ENCODE peak calls at places on chromosomes 13 and 19, in nine cellular contexts. One of them, this sample, is unnamed.

GRCh38 chr13:23632741-23633140 is 62.5 kb downstream of the TNFRSF19 start:
- DNase-seq in AG04450: no peak
- DNase-seq in GM04504: no peak
- DNase-seq in T-helper 17 cell: no peak
- DNase-seq in heart right ventricle: no peak
- DNase-seq in activated CD8-positive, alpha-beta memory T cell treated with anti-CD3 and anti-CD28 coated beads for 48 hours: no peak
- DNase-seq in Calu3: no peak
- DNase-seq in lower lobe of right lung: no peak
- DNase-seq in Kasumi-1: no peak
- DNase-seq in this sample: no peak

GRCh38 chr13:43924549-43925245 is 45.0 kb downstream of the LACC1 start:
- DNase-seq in activated CD8-positive, alpha-beta memory T cell treated with anti-CD3 and anti-CD28 coated beads for 48 hours: no peak
- DNase-seq in AG04450: no peak
- DNase-seq in lower lobe of right lung: no peak
- DNase-seq in Kasumi-1: no peak
- DNase-seq in Calu3: no peak
- DNase-seq in T-helper 17 cell: no peak
- DNase-seq in heart right ventricle: no peak
- DNase-seq in GM04504: no peak
- DNase-seq in this sample: no peak

GRCh38 chr19:4065430-4066175 is 1.1 kb downstream of the ZBTB7A start:
- DNase-seq in lower lobe of right lung: peak
- DNase-seq in Kasumi-1: peak
- DNase-seq in Calu3: peak
- DNase-seq in heart right ventricle: peak
- DNase-seq in GM04504: peak
- DNase-seq in AG04450: peak
- DNase-seq in T-helper 17 cell: peak
- DNase-seq in activated CD8-positive, alpha-beta memory T cell treated with anti-CD3 and anti-CD28 coated beads for 48 hours: peak
- DNase-seq in this sample: peak

GRCh38 chr13:97121894-97122293 is 100.2 kb upstream of the MBNL2 start:
- DNase-seq in Kasumi-1: no peak
- DNase-seq in Calu3: no peak
- DNase-seq in heart right ventricle: no peak
- DNase-seq in lower lobe of right lung: no peak
- DNase-seq in T-helper 17 cell: no peak
- DNase-seq in activated CD8-positive, alpha-beta memory T cell treated with anti-CD3 and anti-CD28 coated beads for 48 hours: no peak
- DNase-seq in GM04504: no peak
- DNase-seq in AG04450: no peak
- DNase-seq in this sample: no peak

GRCh38 chr13:86892330-86892729 is 778.8 kb upstream of the SLITRK5 start:
- DNase-seq in AG04450: no peak
- DNase-seq in Calu3: no peak
- DNase-seq in heart right ventricle: no peak
- DNase-seq in activated CD8-positive, alpha-beta memory T cell treated with anti-CD3 and anti-CD28 coated beads for 48 hours: no peak
- DNase-seq in GM04504: no peak
- DNase-seq in lower lobe of right lung: no peak
- DNase-seq in T-helper 17 cell: no peak
- DNase-seq in Kasumi-1: no peak
- DNase-seq in this sample: no peak

GRCh38 chr13:39129253-39129652 is 91.0 kb downstream of the NHLRC3 start:
- DNase-seq in GM04504: no peak
- DNase-seq in heart right ventricle: no peak
- DNase-seq in Kasumi-1: no peak
- DNase-seq in Calu3: no peak
- DNase-seq in AG04450: no peak
- DNase-seq in lower lobe of right lung: no peak
- DNase-seq in T-helper 17 cell: no peak
- DNase-seq in activated CD8-positive, alpha-beta memory T cell treated with anti-CD3 and anti-CD28 coated beads for 48 hours: no peak
- DNase-seq in this sample: no peak

GRCh38 chr19:8494158-8494557 is 8.3 kb downstream of the PRAM1 start:
- DNase-seq in activated CD8-positive, alpha-beta memory T cell treated with anti-CD3 and anti-CD28 coated beads for 48 hours: no peak
- DNase-seq in Calu3: no peak
- DNase-seq in GM04504: no peak
- DNase-seq in T-helper 17 cell: no peak
- DNase-seq in AG04450: no peak
- DNase-seq in heart right ventricle: no peak
- DNase-seq in Kasumi-1: peak
- DNase-seq in lower lobe of right lung: no peak
- DNase-seq in this sample: no peak

GRCh38 chr19:8512115-8512967 is 1.6 kb downstream of the ZNF414 start:
- DNase-seq in T-helper 17 cell: no peak
- DNase-seq in AG04450: no peak
- DNase-seq in Kasumi-1: no peak
- DNase-seq in GM04504: no peak
- DNase-seq in activated CD8-positive, alpha-beta memory T cell treated with anti-CD3 and anti-CD28 coated beads for 48 hours: no peak
- DNase-seq in Calu3: peak
- DNase-seq in lower lobe of right lung: no peak
- DNase-seq in heart right ventricle: no peak
- DNase-seq in this sample: no peak

GRCh38 chr19:4066176-4066606 is 508 bp downstream of the ZBTB7A start:
- DNase-seq in lower lobe of right lung: no peak
- DNase-seq in GM04504: no peak
- DNase-seq in T-helper 17 cell: peak
- DNase-seq in activated CD8-positive, alpha-beta memory T cell treated with anti-CD3 and anti-CD28 coated beads for 48 hours: no peak
- DNase-seq in Calu3: no peak
- DNase-seq in AG04450: no peak
- DNase-seq in Kasumi-1: no peak
- DNase-seq in heart right ventricle: no peak
- DNase-seq in this sample: peak

GRCh38 chr19:41399525-41399924 is 1.9 kb downstream of the BCKDHA start:
- DNase-seq in activated CD8-positive, alpha-beta memory T cell treated with anti-CD3 and anti-CD28 coated beads for 48 hours: no peak
- DNase-seq in Calu3: no peak
- DNase-seq in Kasumi-1: no peak
- DNase-seq in AG04450: no peak
- DNase-seq in GM04504: no peak
- DNase-seq in T-helper 17 cell: no peak
- DNase-seq in lower lobe of right lung: no peak
- DNase-seq in heart right ventricle: no peak
- DNase-seq in this sample: no peak

GRCh38 chr19:16661480-16662034 is 618 bp downstream of the TMEM38A start:
- DNase-seq in lower lobe of right lung: peak
- DNase-seq in AG04450: no peak
- DNase-seq in Kasumi-1: no peak
- DNase-seq in Calu3: peak
- DNase-seq in T-helper 17 cell: no peak
- DNase-seq in GM04504: no peak
- DNase-seq in heart right ventricle: peak
- DNase-seq in activated CD8-positive, alpha-beta memory T cell treated with anti-CD3 and anti-CD28 coated beads for 48 hours: no peak
- DNase-seq in this sample: peak

GRCh38 chr13:30884543-30884942 is 21.5 kb upstream of the MEDAG start:
- DNase-seq in lower lobe of right lung: no peak
- DNase-seq in GM04504: no peak
- DNase-seq in activated CD8-positive, alpha-beta memory T cell treated with anti-CD3 and anti-CD28 coated beads for 48 hours: no peak
- DNase-seq in AG04450: no peak
- DNase-seq in heart right ventricle: no peak
- DNase-seq in Kasumi-1: no peak
- DNase-seq in Calu3: no peak
- DNase-seq in T-helper 17 cell: no peak
- DNase-seq in this sample: no peak

This sample was measured in T follicular helper cell.